ENCODE peak calls at places on chromosome 10, in four cellular contexts. N is H1, O is K562, R is HepG2. Q is an unnamed sample.

GRCh38 chr10:116694253-116694926 is 48.0 kb downstream of the HSPA12A start:
- DNase-seq in N (no peak), O (no peak), R (peak; percentile 74), Q (no peak)

GRCh38 chr10:49242604-49243003 is 54.4 kb upstream of the TMEM273 start:
- DNase-seq in N (no peak), O (peak; percentile 54), R (no peak), Q (no peak)

GRCh38 chr10:103350175-103350521 is 792 bp downstream of the PCGF6 start:
- DNase-seq in N (no peak), O (no peak), R (no peak), Q (no peak)

GRCh38 chr10:49327036-49327813 is 28.3 kb downstream of the C10orf71 start:
- DNase-seq in N (peak; percentile 39), O (no peak), R (no peak), Q (no peak)

GRCh38 chr10:992523-993340 is 4.5 kb downstream of the GTPBP4 start:
- DNase-seq in N (no peak), O (no peak), R (no peak), Q (no peak)

GRCh38 chr10:113132651-113133088 is 182.6 kb downstream of the TCF7L2 start:
- DNase-seq in N (no peak), O (no peak), R (no peak), Q (no peak)

GRCh38 chr10:1601371-1601906 is 135.9 kb downstream of the ADARB2 start:
- DNase-seq in N (no peak), O (no peak), R (no peak), Q (no peak)

GRCh38 chr10:30918651-30919050 is 113.0 kb downstream of the ZNF438 start:
- DNase-seq in N (no peak), O (no peak), R (no peak), Q (no peak)

GRCh38 chr10:48932831-48933670 is 6.6 kb downstream of the LRRC18 start:
- DNase-seq in N (peak; percentile 13), O (no peak), R (no peak), Q (no peak)

GRCh38 chr10:61189912-61190311 is 245.9 kb upstream of the RHOBTB1 start:
- DNase-seq in N (no peak), O (no peak), R (no peak), Q (no peak)

GRCh38 chr10:11150255-11150731 is 132.6 kb downstream of the CELF2 start:
- DNase-seq in N (no peak), O (no peak), R (no peak), Q (peak; percentile 39)

GRCh38 chr10:19819419-19820033 is 3.3 kb downstream of the PLXDC2 start:
- DNase-seq in N (no peak), O (peak; percentile 14), R (peak; percentile 55), Q (peak; percentile 58)

GRCh38 chr10:21372651-21373410 is 152.7 kb downstream of the SKIDA1 start:
- DNase-seq in N (no peak), O (peak; percentile 23), R (no peak), Q (peak; percentile 88)

GRCh38 chr10:29127731-29128130 is 161.1 kb upstream of the LYZL1 start:
- DNase-seq in N (no peak), O (no peak), R (no peak), Q (no peak)

GRCh38 chr10:22243321-22243720 is 25.5 kb upstream of the EBLN1 start:
- DNase-seq in N (no peak), O (no peak), R (no peak), Q (no peak)

GRCh38 chr10:42875792-42876191 is 93.2 kb downstream of the BMS1 start:
- DNase-seq in N (no peak), O (no peak), R (no peak), Q (no peak)

GRCh38 chr10:133229265-133230022 is 573 bp upstream of the UTF1 start:
- DNase-seq in N (no peak), O (no peak), R (no peak), Q (no peak)

GRCh38 chr10:103930881-103931280 is 12.9 kb upstream of the STN1 start:
- DNase-seq in N (no peak), O (no peak), R (no peak), Q (no peak)

GRCh38 chr10:22624289-22624738 is 90.1 kb downstream of the PIP4K2A start:
- DNase-seq in N (no peak), O (no peak), R (peak; percentile 97), Q (peak; percentile 73)

GRCh38 chr10:131778842-131779241 is 122.0 kb upstream of the PPP2R2D start:
- DNase-seq in N (peak; percentile 30), O (no peak), R (no peak), Q (no peak)

GRCh38 chr10:85067955-85068354 is 739.6 kb downstream of the CCSER2 start:
- DNase-seq in N (no peak), O (no peak), R (no peak), Q (no peak)

GRCh38 chr10:132360766-132361447 is 28.9 kb downstream of the LRRC27 start:
- DNase-seq in N (peak; percentile 89), O (peak; percentile 53), R (no peak), Q (no peak)

GRCh38 chr10:88118769-88119559 is 255.5 kb downstream of the PTEN start:
- DNase-seq in N (no peak), O (no peak), R (no peak), Q (no peak)

GRCh38 chr10:20299037-20299557 is 482.9 kb downstream of the PLXDC2 start:
- DNase-seq in N (no peak), O (no peak), R (no peak), Q (no peak)

GRCh38 chr10:63765126-63765525 is 243.9 kb downstream of the REEP3 start:
- DNase-seq in N (no peak), O (no peak), R (no peak), Q (no peak)

GRCh38 chr10:31157125-31157983 is 125.7 kb upstream of the ZNF438 start:
- DNase-seq in N (no peak), O (no peak), R (no peak), Q (no peak)

GRCh38 chr10:107727762-107728317 is 563.3 kb upstream of the SORCS1 start:
- DNase-seq in N (no peak), O (no peak), R (no peak), Q (no peak)

GRCh38 chr10:4804505-4804904 is 21.5 kb upstream of the AKR1E2 start:
- DNase-seq in N (no peak), O (no peak), R (no peak), Q (peak; percentile 73)

GRCh38 chr10:62373995-62374861 is at the start of gene ZNF365:
- DNase-seq in N (peak; percentile 71), O (no peak), R (no peak), Q (no peak)
- TF ChIP-seq POLR2AphosphoS5 in N (no peak), O (no peak), R (no peak), Q (no peak)

GRCh38 chr10:122207135-122207534 is 64.0 kb upstream of the BTBD16 start:
- DNase-seq in N (no peak), O (no peak), R (peak; percentile 13), Q (no peak)

GRCh38 chr10:122208616-122209430 is 62.3 kb upstream of the BTBD16 start:
- DNase-seq in N (no peak), O (no peak), R (no peak), Q (no peak)

GRCh38 chr10:122206471-122207065 is 64.5 kb upstream of the BTBD16 start:
- DNase-seq in N (no peak), O (no peak), R (no peak), Q (no peak)

GRCh38 chr10:122204691-122205489 is 66.2 kb upstream of the BTBD16 start:
- DNase-seq in N (no peak), O (no peak), R (no peak), Q (no peak)

GRCh38 chr10:122207596-122207995 is 63.5 kb upstream of the BTBD16 start:
- DNase-seq in N (no peak), O (no peak), R (no peak), Q (no peak)
- H3K4me3 ChIP-seq in N (no peak overlapping the region), O (no peak overlapping the region), R (no peak overlapping the region), Q (no peak overlapping the region)

GRCh38 chr10:96560970-96561887 is 25.6 kb downstream of the TM9SF3 start:
- DNase-seq in N (no peak), O (no peak), R (no peak), Q (no peak)
- TF ChIP-seq JUN in N (no peak), O (no peak), R (no peak), Q (no peak)

GRCh38 chr10:114246679-114247305 is 7.7 kb downstream of the VWA2 start:
- DNase-seq in N (no peak), O (no peak), R (no peak), Q (no peak)
- TF ChIP-seq POLR2AphosphoS5 in N (no peak), O (no peak), R (no peak), Q (no peak)